ENCODE peak calls at places on chromosomes 6 and 20, in seven cellular contexts. One of them, this sample, is unnamed.

GRCh38 chr6:160519603-160520042 is 144.5 kb downstream of the LPA start:
- DNase-seq in stomach: no peak
- DNase-seq in sigmoid colon: no peak
- DNase-seq in left ventricle myocardium inferior: no peak
- DNase-seq in dorsolateral prefrontal cortex: no peak
- DNase-seq in WERI-Rb-1: no peak
- DNase-seq in small intestine: peak
- DNase-seq in this sample: no peak

GRCh38 chr20:43961541-43962471 is 47.2 kb downstream of the TOX2 start:
- DNase-seq in stomach: no peak
- DNase-seq in sigmoid colon: no peak
- DNase-seq in left ventricle myocardium inferior: no peak
- DNase-seq in dorsolateral prefrontal cortex: no peak
- DNase-seq in WERI-Rb-1: no peak
- DNase-seq in small intestine: no peak
- DNase-seq in this sample: no peak

GRCh38 chr6:138336221-138336620 is 41.5 kb upstream of the SMIM28 start:
- DNase-seq in stomach: no peak
- DNase-seq in sigmoid colon: no peak
- DNase-seq in left ventricle myocardium inferior: no peak
- DNase-seq in dorsolateral prefrontal cortex: no peak
- DNase-seq in WERI-Rb-1: no peak
- DNase-seq in small intestine: no peak
- DNase-seq in this sample: no peak

GRCh38 chr6:51529240-51529639 is 558.2 kb downstream of the PKHD1 start:
- DNase-seq in stomach: no peak
- DNase-seq in sigmoid colon: no peak
- DNase-seq in left ventricle myocardium inferior: no peak
- DNase-seq in dorsolateral prefrontal cortex: no peak
- DNase-seq in WERI-Rb-1: no peak
- DNase-seq in small intestine: no peak
- DNase-seq in this sample: no peak

GRCh38 chr6:32178547-32179440 is 589 bp downstream of the RNF5 start:
- DNase-seq in stomach: no peak
- DNase-seq in sigmoid colon: no peak
- DNase-seq in left ventricle myocardium inferior: no peak
- DNase-seq in dorsolateral prefrontal cortex: no peak
- DNase-seq in WERI-Rb-1: no peak
- DNase-seq in small intestine: peak
- DNase-seq in this sample: no peak

GRCh38 chr20:6680854-6681253 is 86.6 kb upstream of the BMP2 start:
- DNase-seq in stomach: peak
- DNase-seq in sigmoid colon: no peak
- DNase-seq in left ventricle myocardium inferior: no peak
- DNase-seq in dorsolateral prefrontal cortex: no peak
- DNase-seq in WERI-Rb-1: no peak
- DNase-seq in small intestine: no peak
- DNase-seq in this sample: no peak

GRCh38 chr20:31472395-31473330 is 2.3 kb downstream of the DEFB124 start:
- DNase-seq in stomach: no peak
- DNase-seq in sigmoid colon: no peak
- DNase-seq in left ventricle myocardium inferior: peak
- DNase-seq in dorsolateral prefrontal cortex: no peak
- DNase-seq in WERI-Rb-1: no peak
- DNase-seq in small intestine: no peak
- DNase-seq in this sample: no peak

GRCh38 chr6:157281570-157281969 is 41.7 kb downstream of the TMEM242 start:
- DNase-seq in stomach: peak
- DNase-seq in sigmoid colon: no peak
- DNase-seq in left ventricle myocardium inferior: no peak
- DNase-seq in dorsolateral prefrontal cortex: no peak
- DNase-seq in WERI-Rb-1: peak
- DNase-seq in small intestine: peak
- DNase-seq in this sample: no peak

GRCh38 chr6:140256213-140256612 is 881.8 kb upstream of the CITED2 start:
- DNase-seq in stomach: no peak
- DNase-seq in sigmoid colon: no peak
- DNase-seq in left ventricle myocardium inferior: no peak
- DNase-seq in dorsolateral prefrontal cortex: no peak
- DNase-seq in WERI-Rb-1: no peak
- DNase-seq in small intestine: no peak
- DNase-seq in this sample: no peak

GRCh38 chr20:23446505-23446904 is 6.2 kb downstream of the CST11 start:
- DNase-seq in stomach: peak
- DNase-seq in sigmoid colon: no peak
- DNase-seq in left ventricle myocardium inferior: peak
- DNase-seq in dorsolateral prefrontal cortex: peak
- DNase-seq in WERI-Rb-1: peak
- DNase-seq in small intestine: peak
- DNase-seq in this sample: no peak

GRCh38 chr6:87918461-87918941 is 129.1 kb upstream of the SPACA1 start:
- DNase-seq in stomach: no peak
- DNase-seq in sigmoid colon: no peak
- DNase-seq in left ventricle myocardium inferior: no peak
- DNase-seq in dorsolateral prefrontal cortex: no peak
- DNase-seq in WERI-Rb-1: no peak
- DNase-seq in small intestine: no peak
- DNase-seq in this sample: no peak

GRCh38 chr6:44856495-44856878 is 469.0 kb downstream of the CDC5L start:
- DNase-seq in stomach: no peak
- DNase-seq in sigmoid colon: no peak
- DNase-seq in left ventricle myocardium inferior: no peak
- DNase-seq in dorsolateral prefrontal cortex: no peak
- DNase-seq in WERI-Rb-1: no peak
- DNase-seq in small intestine: no peak
- DNase-seq in this sample: no peak

GRCh38 chr20:36234771-36235320 is 1.4 kb upstream of the AAR2 start:
- DNase-seq in stomach: no peak
- DNase-seq in sigmoid colon: peak
- DNase-seq in left ventricle myocardium inferior: no peak
- DNase-seq in dorsolateral prefrontal cortex: no peak
- DNase-seq in WERI-Rb-1: peak
- DNase-seq in small intestine: no peak
- DNase-seq in this sample: no peak

GRCh38 chr20:24961384-24962181 is 12.5 kb downstream of the CST7 start:
- DNase-seq in stomach: no peak
- DNase-seq in sigmoid colon: peak
- DNase-seq in left ventricle myocardium inferior: no peak
- DNase-seq in dorsolateral prefrontal cortex: peak
- DNase-seq in WERI-Rb-1: no peak
- DNase-seq in small intestine: no peak
- DNase-seq in this sample: no peak

GRCh38 chr6:152401978-152402377 is 235.2 kb downstream of the SYNE1 start:
- DNase-seq in stomach: no peak
- DNase-seq in sigmoid colon: no peak
- DNase-seq in left ventricle myocardium inferior: no peak
- DNase-seq in dorsolateral prefrontal cortex: no peak
- DNase-seq in WERI-Rb-1: no peak
- DNase-seq in small intestine: no peak
- DNase-seq in this sample: no peak

GRCh38 chr20:35181731-35182130 is 9.9 kb downstream of the PROCR start:
- DNase-seq in stomach: no peak
- DNase-seq in sigmoid colon: no peak
- DNase-seq in left ventricle myocardium inferior: no peak
- DNase-seq in dorsolateral prefrontal cortex: no peak
- DNase-seq in WERI-Rb-1: no peak
- DNase-seq in small intestine: no peak
- DNase-seq in this sample: no peak

GRCh38 chr20:38873050-38873581 is 53.1 kb upstream of the FAM83D start:
- DNase-seq in stomach: no peak
- DNase-seq in sigmoid colon: no peak
- DNase-seq in left ventricle myocardium inferior: no peak
- DNase-seq in dorsolateral prefrontal cortex: no peak
- DNase-seq in WERI-Rb-1: no peak
- DNase-seq in small intestine: peak
- DNase-seq in this sample: no peak

GRCh38 chr20:50320910-50321796 is 130.5 kb downstream of the CEBPB start:
- DNase-seq in stomach: peak
- DNase-seq in sigmoid colon: peak
- DNase-seq in left ventricle myocardium inferior: peak
- DNase-seq in dorsolateral prefrontal cortex: peak
- DNase-seq in WERI-Rb-1: peak
- DNase-seq in small intestine: peak
- DNase-seq in this sample: peak

GRCh38 chr20:46558511-46558959 is 8.1 kb upstream of the OCSTAMP start:
- DNase-seq in stomach: peak
- DNase-seq in sigmoid colon: no peak
- DNase-seq in left ventricle myocardium inferior: no peak
- DNase-seq in dorsolateral prefrontal cortex: peak
- DNase-seq in WERI-Rb-1: peak
- DNase-seq in small intestine: no peak
- DNase-seq in this sample: no peak

GRCh38 chr6:133854633-133855598 is 34.0 kb upstream of the TCF21 start:
- DNase-seq in stomach: no peak
- DNase-seq in sigmoid colon: no peak
- DNase-seq in left ventricle myocardium inferior: no peak
- DNase-seq in dorsolateral prefrontal cortex: no peak
- DNase-seq in WERI-Rb-1: peak
- DNase-seq in small intestine: peak
- DNase-seq in this sample: no peak

GRCh38 chr20:3248167-3248992 is 9.4 kb upstream of the SLC4A11 start:
- DNase-seq in stomach: peak
- DNase-seq in sigmoid colon: no peak
- DNase-seq in left ventricle myocardium inferior: peak
- DNase-seq in dorsolateral prefrontal cortex: no peak
- DNase-seq in WERI-Rb-1: no peak
- DNase-seq in small intestine: peak
- DNase-seq in this sample: no peak

GRCh38 chr6:16358531-16359138 is 120.2 kb downstream of the GMPR start:
- DNase-seq in stomach: no peak
- DNase-seq in sigmoid colon: no peak
- DNase-seq in left ventricle myocardium inferior: no peak
- DNase-seq in dorsolateral prefrontal cortex: no peak
- DNase-seq in WERI-Rb-1: no peak
- DNase-seq in small intestine: peak
- DNase-seq in this sample: no peak

GRCh38 chr6:41536884-41537347 is 9.3 kb upstream of the FOXP4 start:
- DNase-seq in stomach: peak
- DNase-seq in sigmoid colon: no peak
- DNase-seq in left ventricle myocardium inferior: no peak
- DNase-seq in dorsolateral prefrontal cortex: no peak
- DNase-seq in WERI-Rb-1: no peak
- DNase-seq in small intestine: peak
- DNase-seq in this sample: no peak

GRCh38 chr6:26017567-26017966 is 55.0 kb downstream of the TRIM38 start:
- DNase-seq in stomach: peak
- DNase-seq in sigmoid colon: peak
- DNase-seq in left ventricle myocardium inferior: peak
- DNase-seq in dorsolateral prefrontal cortex: peak
- DNase-seq in WERI-Rb-1: no peak
- DNase-seq in small intestine: peak
- DNase-seq in this sample: peak

GRCh38 chr6:34957184-34957904 is 68.3 kb downstream of the ANKS1A start:
- DNase-seq in stomach: no peak
- DNase-seq in sigmoid colon: no peak
- DNase-seq in left ventricle myocardium inferior: no peak
- DNase-seq in dorsolateral prefrontal cortex: no peak
- DNase-seq in WERI-Rb-1: no peak
- DNase-seq in small intestine: no peak
- DNase-seq in this sample: no peak

GRCh38 chr6:84779917-84780316 is 15.5 kb upstream of the TBX18 start:
- DNase-seq in stomach: no peak
- DNase-seq in sigmoid colon: no peak
- DNase-seq in left ventricle myocardium inferior: no peak
- DNase-seq in dorsolateral prefrontal cortex: no peak
- DNase-seq in WERI-Rb-1: no peak
- DNase-seq in small intestine: no peak
- DNase-seq in this sample: no peak

DNA sequence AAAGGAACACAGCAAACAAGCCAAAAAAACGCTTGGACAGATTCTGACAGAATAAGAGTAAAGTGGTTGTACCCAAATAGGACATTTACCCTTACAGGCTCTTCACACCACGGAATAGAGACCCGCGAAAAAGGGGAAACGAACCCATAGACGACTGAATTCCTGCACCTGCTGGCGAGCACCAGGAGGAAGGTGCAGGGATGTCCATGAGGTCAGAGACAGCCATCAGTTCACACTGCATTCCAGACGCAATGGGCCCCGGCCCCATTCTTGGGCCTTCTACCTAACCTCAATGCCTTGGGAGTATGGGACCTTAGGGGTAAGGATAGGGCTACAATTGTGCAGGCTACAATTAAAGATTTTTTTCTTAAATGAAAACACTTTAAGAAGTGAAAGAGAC is 5.2 kb upstream of the DIDO1 start:
- DNase-seq in stomach: no peak
- DNase-seq in sigmoid colon: no peak
- DNase-seq in left ventricle myocardium inferior: no peak
- DNase-seq in dorsolateral prefrontal cortex: no peak
- DNase-seq in WERI-Rb-1: peak
- DNase-seq in small intestine: no peak
- DNase-seq in this sample: no peak
- H3K27ac ChIP-seq in stomach: no peak
- H3K27ac ChIP-seq in sigmoid colon: no peak
- H3K27ac ChIP-seq in left ventricle myocardium inferior: no peak
- H3K27ac ChIP-seq in dorsolateral prefrontal cortex: no peak
- H3K27ac ChIP-seq in WERI-Rb-1: no peak
- H3K27ac ChIP-seq in small intestine: no peak
- H3K27ac ChIP-seq in this sample: no peak

GRCh38 chr6:136720045-136720760 is 72.1 kb downstream of the MAP3K5 start:
- DNase-seq in stomach: no peak
- DNase-seq in sigmoid colon: no peak
- DNase-seq in left ventricle myocardium inferior: no peak
- DNase-seq in dorsolateral prefrontal cortex: no peak
- DNase-seq in WERI-Rb-1: no peak
- DNase-seq in small intestine: no peak
- DNase-seq in this sample: no peak
- H3K4me3 ChIP-seq in stomach: no peak
- H3K4me3 ChIP-seq in sigmoid colon: no peak
- H3K4me3 ChIP-seq in left ventricle myocardium inferior: no peak
- H3K4me3 ChIP-seq in dorsolateral prefrontal cortex: no peak
- H3K4me3 ChIP-seq in WERI-Rb-1: no peak
- H3K4me3 ChIP-seq in small intestine: no peak
- H3K4me3 ChIP-seq in this sample: no peak

GRCh38 chr20:1484438-1485120 is 6.6 kb downstream of the SIRPB2 start:
- DNase-seq in stomach: no peak
- DNase-seq in sigmoid colon: no peak
- DNase-seq in left ventricle myocardium inferior: no peak
- DNase-seq in dorsolateral prefrontal cortex: no peak
- DNase-seq in WERI-Rb-1: no peak
- DNase-seq in small intestine: no peak
- DNase-seq in this sample: no peak
- H3K27ac ChIP-seq in stomach: no peak
- H3K27ac ChIP-seq in sigmoid colon: no peak
- H3K27ac ChIP-seq in left ventricle myocardium inferior: no peak
- H3K27ac ChIP-seq in dorsolateral prefrontal cortex: no peak
- H3K27ac ChIP-seq in WERI-Rb-1: no peak
- H3K27ac ChIP-seq in small intestine: no peak
- H3K27ac ChIP-seq in this sample: no peak

DNA sequence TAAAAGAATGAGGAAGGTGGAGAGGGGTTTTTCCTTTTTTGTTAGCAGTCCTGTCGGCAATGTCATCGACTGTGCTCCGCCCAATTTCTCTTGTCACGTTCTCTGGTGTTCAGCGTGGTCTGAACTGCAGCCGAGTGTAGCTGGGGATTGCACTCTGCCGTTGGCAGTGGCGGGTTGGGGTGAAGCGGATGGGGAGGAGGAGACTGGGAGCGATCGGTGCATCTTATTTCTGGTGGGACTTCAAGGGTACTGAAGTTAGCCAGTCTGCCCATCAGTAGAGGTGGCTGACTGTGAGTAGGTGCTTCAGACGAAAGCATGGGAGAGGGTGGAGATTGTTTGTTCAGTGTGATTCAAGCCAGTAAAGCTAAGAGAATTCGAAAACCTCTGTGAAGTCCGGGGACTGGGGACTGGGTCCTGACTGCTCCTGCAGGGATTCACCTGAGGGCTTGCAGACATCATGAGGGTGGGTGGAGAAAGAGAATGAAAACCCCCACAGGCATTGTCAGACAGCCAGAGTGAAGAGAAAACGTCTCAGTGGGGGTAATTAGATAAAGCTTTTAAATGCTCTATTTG is 5.1 kb downstream of the RREB1 start:
- DNase-seq in stomach: peak
- DNase-seq in sigmoid colon: no peak
- DNase-seq in left ventricle myocardium inferior: no peak
- DNase-seq in dorsolateral prefrontal cortex: no peak
- DNase-seq in WERI-Rb-1: peak
- DNase-seq in small intestine: peak
- DNase-seq in this sample: no peak
- H3K4me3 ChIP-seq in stomach: peak
- H3K4me3 ChIP-seq in sigmoid colon: no peak
- H3K4me3 ChIP-seq in left ventricle myocardium inferior: peak
- H3K4me3 ChIP-seq in dorsolateral prefrontal cortex: no peak
- H3K4me3 ChIP-seq in WERI-Rb-1: no peak
- H3K4me3 ChIP-seq in small intestine: no peak
- H3K4me3 ChIP-seq in this sample: no peak